ENCODE peak calls at places on chromosome 16, in ten cellular contexts. E, W, Y, N, U, C, K, L, B and P are unnamed samples.

GRCh38 chr16:49698416-49698815 is 157.5 kb downstream of the ZNF423 start:
- DNase-seq in E (no peak), W (peak), Y (no peak), N (no peak), U (no peak), C (peak), K (no peak), L (no peak), B (no peak), P (no peak)

GRCh38 chr16:56993204-56993603 is 3.8 kb downstream of the NLRC5 start:
- DNase-seq in E (peak), W (no peak), Y (no peak), N (no peak), U (no peak), C (no peak), K (no peak), L (no peak), B (no peak), P (no peak)

GRCh38 chr16:47084198-47084597 is 59.5 kb downstream of the NETO2 start:
- DNase-seq in E (no peak), W (no peak), Y (no peak), N (no peak), U (no peak), C (no peak), K (no peak), L (no peak), B (no peak), P (no peak)

GRCh38 chr16:69406780-69407331 is 17.6 kb upstream of the CYB5B start:
- DNase-seq in E (peak), W (no peak), Y (no peak), N (peak), U (no peak), C (no peak), K (no peak), L (no peak), B (no peak), P (no peak)

GRCh38 chr16:20181386-20181785 is 107.7 kb upstream of the GPR139 start:
- DNase-seq in E (no peak), W (no peak), Y (peak), N (no peak), U (no peak), C (no peak), K (no peak), L (no peak), B (no peak), P (no peak)

GRCh38 chr16:75433732-75434413 is 570 bp upstream of the CFDP1 start:
- DNase-seq in E (peak), W (no peak), Y (peak), N (peak), U (peak), C (peak), K (peak), L (peak), B (peak), P (peak)

GRCh38 chr16:74562117-74562516 is 44.8 kb downstream of the GLG1 start:
- DNase-seq in E (no peak), W (no peak), Y (no peak), N (no peak), U (no peak), C (no peak), K (no peak), L (no peak), B (no peak), P (no peak)

GRCh38 chr16:67108489-67108888 is 1.3 kb upstream of the PHAF1 start:
- DNase-seq in E (no peak), W (no peak), Y (no peak), N (no peak), U (no peak), C (no peak), K (no peak), L (no peak), B (no peak), P (no peak)

GRCh38 chr16:633336-634050 is 2.6 kb downstream of the METTL26 start:
- DNase-seq in E (no peak), W (no peak), Y (no peak), N (no peak), U (no peak), C (no peak), K (no peak), L (no peak), B (no peak), P (no peak)

GRCh38 chr16:636206-637080 is at the start of gene METTL26:
- DNase-seq in E (peak), W (peak), Y (no peak), N (peak), U (peak), C (peak), K (peak), L (peak), B (peak), P (peak)

GRCh38 chr16:634051-634670 is 1.9 kb downstream of the METTL26 start:
- DNase-seq in E (no peak), W (peak), Y (no peak), N (no peak), U (no peak), C (no peak), K (no peak), L (no peak), B (no peak), P (no peak)

GRCh38 chr16:635573-636205 is 416 bp downstream of the METTL26 start:
- DNase-seq in E (peak), W (peak), Y (no peak), N (no peak), U (peak), C (no peak), K (no peak), L (no peak), B (no peak), P (no peak)

GRCh38 chr16:634996-635395 is 1.1 kb downstream of the METTL26 start:
- DNase-seq in E (no peak), W (peak), Y (no peak), N (no peak), U (no peak), C (no peak), K (no peak), L (no peak), B (no peak), P (no peak)
- H3K4me3 ChIP-seq in E (peak), W (peak), Y (peak), N (peak), U (no peak), C (peak), K (peak), L (peak), B (peak), P (peak)

DNA sequence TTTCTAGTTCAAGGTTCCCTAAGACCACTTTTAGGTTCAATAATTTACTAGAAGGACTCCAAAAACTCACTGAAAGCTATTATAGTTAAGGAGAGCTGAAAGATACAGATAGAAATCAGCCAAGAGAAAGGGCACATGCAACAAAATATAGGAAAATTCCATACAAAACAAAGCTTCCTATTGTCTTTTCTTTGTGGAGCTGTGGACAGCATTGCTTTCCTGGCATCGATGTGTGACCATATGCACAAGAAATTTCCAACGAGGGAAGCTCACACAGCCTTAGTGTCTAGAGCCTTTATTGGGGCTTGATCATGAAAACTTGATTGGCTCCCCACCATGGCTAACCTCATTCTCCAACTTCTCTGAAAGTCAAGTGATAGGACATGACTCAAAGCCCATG is 540.4 kb upstream of the CDH8 start:
- DNase-seq in E (no peak), W (no peak), Y (no peak), N (no peak), U (no peak), C (no peak), K (no peak), L (no peak), B (no peak), P (no peak)
- TF ChIP-seq CTCF in E (no peak), W (no peak), Y (no peak), N (no peak), U (no peak), C (no peak), K (no peak), L (no peak), B (no peak), P (no peak)

GRCh38 chr16:12329246-12329995 is 352.9 kb downstream of the SNX29 start:
- DNase-seq in E (no peak), W (no peak), Y (no peak), N (no peak), U (no peak), C (no peak), K (no peak), L (no peak), B (no peak), P (no peak)

GRCh38 chr16:12327971-12328726 is 351.6 kb downstream of the SNX29 start:
- DNase-seq in E (no peak), W (no peak), Y (no peak), N (no peak), U (no peak), C (no peak), K (no peak), L (no peak), B (no peak), P (no peak)

GRCh38 chr16:12330541-12330940 is 354.0 kb downstream of the SNX29 start:
- DNase-seq in E (no peak), W (no peak), Y (no peak), N (no peak), U (no peak), C (no peak), K (no peak), L (no peak), B (no peak), P (no peak)

GRCh38 chr16:12332553-12332952 is 356.0 kb downstream of the SNX29 start:
- DNase-seq in E (no peak), W (no peak), Y (no peak), N (no peak), U (no peak), C (no peak), K (no peak), L (no peak), B (no peak), P (no peak)

DNA sequence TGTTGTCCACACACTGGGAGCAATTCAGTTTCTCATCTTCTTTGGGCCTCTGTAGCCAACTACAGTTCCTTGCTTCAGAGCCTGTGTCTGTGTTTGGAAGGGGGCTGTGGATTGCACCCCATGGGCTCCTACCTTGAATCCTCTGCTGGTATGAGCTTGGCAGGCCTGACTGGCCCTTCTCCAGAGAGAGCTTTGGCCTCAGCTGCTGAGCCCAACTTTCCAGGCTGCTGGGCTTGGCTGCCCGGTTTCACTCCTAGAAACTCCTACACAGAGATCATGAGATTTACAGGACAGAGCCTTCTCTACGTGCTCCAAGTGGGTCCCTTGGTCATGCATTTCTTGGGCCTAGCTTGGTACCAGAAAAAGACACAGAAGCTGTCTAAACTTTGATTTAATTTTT is 354.4 kb downstream of the SNX29 start:
- DNase-seq in E (no peak), W (peak), Y (no peak), N (no peak), U (no peak), C (no peak), K (no peak), L (no peak), B (no peak), P (no peak)
- H3K4me3 ChIP-seq in E (no peak), W (no peak), Y (no peak), N (no peak), U (no peak), C (no peak), K (no peak), L (no peak), B (no peak), P (no peak)

GRCh38 chr16:80924372-80924978 is 82.2 kb downstream of the CMC2 start:
- DNase-seq in E (peak), W (peak), Y (no peak), N (no peak), U (peak), C (peak), K (no peak), L (peak), B (no peak), P (no peak)
- TF ChIP-seq CTCF in E (peak), W (peak), Y (peak), N (peak), U (peak), C (peak), K (peak), L (peak), B (no peak), P (peak)

GRCh38 chr16:11253009-11253994 is 2.7 kb downstream of the SOCS1 start:
- DNase-seq in E (peak), W (no peak), Y (no peak), N (no peak), U (no peak), C (peak), K (no peak), L (no peak), B (no peak), P (no peak)
- H3K4me3 ChIP-seq in E (peak), W (no peak), Y (no peak), N (no peak), U (no peak), C (peak), K (no peak), L (no peak), B (peak), P (no peak)

DNA sequence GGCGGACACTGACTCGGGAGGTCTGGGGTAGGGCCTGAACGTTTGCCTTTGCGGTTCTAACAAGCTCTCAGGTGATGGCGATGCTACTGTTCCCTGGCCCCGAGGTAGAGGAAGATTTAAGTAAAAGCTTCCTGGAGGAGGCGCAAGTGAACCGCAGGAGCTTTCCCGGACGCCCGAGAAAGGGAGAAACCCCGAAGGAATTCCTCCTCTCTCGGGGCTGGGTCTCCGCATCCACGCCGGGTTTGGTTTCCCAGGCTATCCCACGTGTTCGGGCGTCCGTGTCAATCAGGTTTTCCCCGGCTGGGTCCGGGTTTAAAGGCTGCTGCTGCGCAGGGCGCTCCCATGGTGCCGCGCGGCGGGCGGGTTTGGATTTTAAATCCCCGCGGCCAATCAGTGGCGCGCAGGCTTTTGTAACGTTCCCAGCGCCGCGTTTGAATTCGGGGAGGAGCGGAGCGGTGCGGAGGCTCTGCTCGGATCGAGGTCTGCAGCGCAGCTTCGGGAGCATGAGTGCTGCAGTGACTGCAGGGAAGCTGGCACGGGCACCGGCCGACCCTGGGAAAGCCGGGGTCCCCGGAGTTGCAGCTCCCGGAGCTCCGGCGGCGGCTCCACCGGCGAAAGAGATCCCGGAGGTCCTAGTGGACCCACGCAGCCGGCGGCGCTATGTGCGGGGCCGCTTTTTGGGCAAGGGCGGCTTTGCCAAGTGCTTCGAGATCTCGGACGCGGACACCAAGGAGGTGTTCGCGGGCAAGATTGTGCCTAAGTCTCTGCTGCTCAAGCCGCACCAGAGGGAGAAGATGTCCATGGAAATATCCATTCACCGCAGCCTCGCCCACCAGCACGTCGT is at the start of gene PLK1:
- DNase-seq in E (peak), W (peak), Y (peak), N (peak), U (peak), C (peak), K (peak), L (peak), B (peak), P (peak)
- TF ChIP-seq CTCF in E (no peak), W (peak), Y (peak), N (no peak), U (peak), C (peak), K (no peak), L (peak), B (peak), P (peak)

DNA sequence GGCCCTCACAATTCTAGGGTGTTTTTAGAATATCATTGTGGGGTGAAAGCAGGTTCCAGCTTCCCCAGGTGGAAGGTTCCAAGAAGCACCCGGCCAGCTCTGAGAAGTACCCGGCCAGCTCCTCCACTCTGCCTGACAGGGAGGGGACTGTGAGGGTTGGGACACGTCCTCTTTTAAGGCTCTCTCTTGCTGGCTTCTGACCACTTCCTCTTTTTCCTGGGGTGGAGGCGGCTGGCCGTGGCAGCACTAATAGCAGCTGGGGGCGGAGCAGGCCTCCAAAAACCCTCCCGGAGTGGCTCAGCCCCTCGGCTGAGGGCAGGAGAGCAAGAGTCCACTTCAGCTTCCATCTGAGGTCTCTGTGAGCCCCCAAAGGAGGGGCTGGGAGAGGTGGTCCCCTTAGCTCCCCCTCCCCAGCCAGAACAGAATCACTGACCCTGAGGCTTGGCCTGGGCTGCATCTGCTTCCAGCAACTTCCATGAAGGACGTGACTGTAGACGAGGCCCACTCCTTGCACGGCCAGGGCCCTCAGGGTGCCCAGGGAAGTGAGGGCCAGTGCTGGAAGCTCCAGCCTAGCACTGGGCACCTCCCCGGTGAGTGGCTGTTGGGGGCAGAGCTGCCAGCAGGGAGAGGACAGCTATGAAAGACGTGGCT is 26.7 kb upstream of the PLCG2 start:
- DNase-seq in E (peak), W (peak), Y (no peak), N (no peak), U (no peak), C (no peak), K (no peak), L (no peak), B (peak), P (no peak)
- H3K4me3 ChIP-seq in E (no peak), W (no peak), Y (no peak), N (no peak), U (no peak), C (no peak), K (no peak), L (no peak), B (no peak), P (no peak)

GRCh38 chr16:89701425-89702406 is at the start of gene SPATA2L:
- DNase-seq in E (peak), W (peak), Y (no peak), N (peak), U (peak), C (peak), K (peak), L (peak), B (peak), P (peak)
- TF ChIP-seq CTCF in E (peak), W (no peak), Y (peak), N (peak), U (no peak), C (no peak), K (no peak), L (peak), B (no peak), P (peak)

DNA sequence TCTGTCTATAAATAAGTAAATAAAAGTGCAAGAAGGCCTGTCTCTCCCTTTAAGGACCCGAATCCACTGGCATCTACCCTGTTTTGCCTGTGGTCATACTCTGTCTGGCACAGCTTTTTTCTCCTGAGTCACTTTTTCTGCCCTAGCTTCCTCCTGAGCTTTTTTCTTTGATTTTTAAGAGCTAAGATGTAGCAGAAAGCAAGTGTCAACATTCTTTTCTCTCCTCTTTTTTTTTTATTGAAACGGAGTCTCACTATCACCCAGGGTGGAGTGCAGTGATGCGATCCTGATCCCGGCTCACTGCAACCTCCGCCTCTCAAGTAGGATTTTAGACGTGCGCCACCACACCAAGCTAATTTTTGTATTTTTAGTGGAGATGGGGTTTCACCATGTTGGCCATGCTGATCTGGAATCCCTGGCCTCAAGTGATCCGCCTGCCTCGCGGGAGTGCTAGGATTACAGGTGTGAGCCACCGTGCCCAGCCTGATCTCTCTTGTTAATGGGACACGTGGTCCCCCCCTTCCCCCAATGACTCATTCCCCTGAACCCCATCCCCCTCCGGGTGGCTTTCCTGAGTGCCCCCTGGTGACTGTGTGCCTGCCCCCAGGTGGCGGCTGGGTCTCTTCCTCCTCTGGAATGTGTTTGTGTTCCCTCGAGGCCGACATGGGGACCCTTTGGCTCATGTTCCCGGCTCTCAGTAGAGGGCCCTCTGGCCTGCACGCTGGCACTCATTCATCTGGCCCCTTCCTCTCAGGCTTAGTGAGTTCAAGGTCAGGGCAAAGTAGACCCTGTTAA is 14.2 kb downstream of the C16orf90 start:
- DNase-seq in E (no peak), W (no peak), Y (no peak), N (no peak), U (no peak), C (no peak), K (no peak), L (no peak), B (no peak), P (no peak)
- H3K4me3 ChIP-seq in E (no peak), W (no peak), Y (no peak), N (no peak), U (no peak), C (no peak), K (no peak), L (no peak), B (no peak), P (no peak)